ENCODE peak calls at places on chromosomes 1 and 21, in six cellular contexts. B, W, D, T, U and N are unnamed samples. For H3K9me3, the result is how much of the 10 kb centered on the place peaks cover.

GRCh38 chr21:42545745-42546144 is 32.1 kb downstream of the SLC37A1 start:
- DNase-seq in B (no peak), W (no peak), D (no peak), T (no peak), U (no peak), N (no peak)

GRCh38 chr1:3477241-3478109 is 23.0 kb downstream of the ARHGEF16 start:
- DNase-seq in B (no peak), W (no peak), D (no peak), T (no peak), U (no peak), N (no peak)

GRCh38 chr1:116161390-116161789 is 50.2 kb downstream of the MAB21L3 start:
- DNase-seq in B (no peak), W (no peak), D (no peak), T (no peak), U (no peak), N (no peak)

GRCh38 chr1:208219659-208220282 is 24.4 kb downstream of the PLXNA2 start:
- DNase-seq in B (no peak), W (peak), D (no peak), T (peak), U (no peak), N (no peak)

GRCh38 chr1:223344491-223344890 is 19.5 kb downstream of the SUSD4 start:
- DNase-seq in B (no peak), W (no peak), D (no peak), T (no peak), U (no peak), N (no peak)

GRCh38 chr1:46197551-46198025 is 646 bp downstream of the POMGNT1 start:
- DNase-seq in B (no peak), W (no peak), D (no peak), T (no peak), U (no peak), N (no peak)

GRCh38 chr21:21085206-21085605 is 87.0 kb downstream of the NCAM2 start:
- DNase-seq in B (no peak), W (no peak), D (no peak), T (no peak), U (no peak), N (no peak)

GRCh38 chr1:10793129-10793651 is 3.3 kb downstream of the CASZ1 start:
- DNase-seq in B (peak), W (no peak), D (peak), T (no peak), U (no peak), N (no peak)

GRCh38 chr1:231053493-231054162 is 13.6 kb upstream of the FAM89A start:
- DNase-seq in B (no peak), W (peak), D (peak), T (peak), U (no peak), N (no peak)

GRCh38 chr1:168470821-168471473 is 72.8 kb downstream of the XCL2 start:
- DNase-seq in B (no peak), W (no peak), D (no peak), T (no peak), U (no peak), N (no peak)

GRCh38 chr1:10489291-10490055 is 14.7 kb downstream of the PEX14 start:
- DNase-seq in B (no peak), W (no peak), D (no peak), T (no peak), U (no peak), N (no peak)

GRCh38 chr1:100530901-100531487 is 6.9 kb upstream of the GPR88 start:
- DNase-seq in B (no peak), W (no peak), D (peak), T (peak), U (no peak), N (no peak)

GRCh38 chr1:247173431-247173830 is 1.6 kb upstream of the ZNF124 start:
- DNase-seq in B (no peak), W (no peak), D (no peak), T (no peak), U (no peak), N (no peak)

GRCh38 chr1:45508295-45509151 is 8.4 kb downstream of the MMACHC start:
- DNase-seq in B (no peak), W (no peak), D (peak), T (no peak), U (no peak), N (no peak)

GRCh38 chr1:112807117-112807516 is 92.0 kb upstream of the PPM1J start:
- DNase-seq in B (peak), W (no peak), D (no peak), T (no peak), U (no peak), N (no peak)

GRCh38 chr1:33257759-33258712 is 1.7 kb downstream of the ZNF362 start:
- DNase-seq in B (peak), W (no peak), D (peak), T (no peak), U (no peak), N (no peak)

GRCh38 chr1:6870086-6870485 is 84.8 kb downstream of the CAMTA1 start:
- DNase-seq in B (no peak), W (no peak), D (no peak), T (no peak), U (no peak), N (no peak)
- H3K27ac ChIP-seq in B (no peak), W (no peak), D (no peak), T (no peak), U (no peak), N (no peak)

DNA sequence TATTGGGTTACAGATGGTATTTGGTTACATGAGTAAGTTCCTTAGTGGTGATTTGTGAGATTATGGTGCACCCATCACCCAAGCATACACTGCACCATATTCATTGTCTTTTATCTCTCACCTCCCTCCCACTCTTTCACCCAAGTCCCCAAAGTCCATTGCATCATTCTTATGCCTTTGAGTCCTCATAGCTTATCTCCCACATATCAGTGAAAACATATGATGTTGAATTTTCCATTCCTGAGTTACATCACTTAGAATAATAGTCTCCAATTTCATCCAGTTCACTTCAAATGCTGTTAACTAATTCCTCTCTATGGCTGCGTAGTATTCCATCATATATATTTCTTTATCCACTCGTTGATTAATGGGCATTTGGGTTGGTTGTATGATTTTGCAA is 36.8 kb upstream of the ZNF678 start:
- DNase-seq in B (no peak), W (no peak), D (no peak), T (no peak), U (no peak), N (no peak)
- H3K9me3 ChIP-seq in B (under half), W (under half), D (under half), T (under half), U (under half), N (under half)

GRCh38 chr1:1431006-1431844 is 4.3 kb upstream of the VWA1 start:
- DNase-seq in B (no peak), W (no peak), D (no peak), T (no peak), U (no peak), N (no peak)

GRCh38 chr1:1429671-1430073 is 5.8 kb upstream of the VWA1 start:
- DNase-seq in B (no peak), W (no peak), D (no peak), T (no peak), U (no peak), N (no peak)

GRCh38 chr1:1428174-1428573 is 7.1 kb upstream of the ANKRD65 start:
- DNase-seq in B (no peak), W (no peak), D (no peak), T (no peak), U (no peak), N (no peak)

GRCh38 chr1:1431845-1432565 is 3.5 kb upstream of the VWA1 start:
- DNase-seq in B (peak), W (peak), D (no peak), T (peak), U (no peak), N (no peak)

DNA sequence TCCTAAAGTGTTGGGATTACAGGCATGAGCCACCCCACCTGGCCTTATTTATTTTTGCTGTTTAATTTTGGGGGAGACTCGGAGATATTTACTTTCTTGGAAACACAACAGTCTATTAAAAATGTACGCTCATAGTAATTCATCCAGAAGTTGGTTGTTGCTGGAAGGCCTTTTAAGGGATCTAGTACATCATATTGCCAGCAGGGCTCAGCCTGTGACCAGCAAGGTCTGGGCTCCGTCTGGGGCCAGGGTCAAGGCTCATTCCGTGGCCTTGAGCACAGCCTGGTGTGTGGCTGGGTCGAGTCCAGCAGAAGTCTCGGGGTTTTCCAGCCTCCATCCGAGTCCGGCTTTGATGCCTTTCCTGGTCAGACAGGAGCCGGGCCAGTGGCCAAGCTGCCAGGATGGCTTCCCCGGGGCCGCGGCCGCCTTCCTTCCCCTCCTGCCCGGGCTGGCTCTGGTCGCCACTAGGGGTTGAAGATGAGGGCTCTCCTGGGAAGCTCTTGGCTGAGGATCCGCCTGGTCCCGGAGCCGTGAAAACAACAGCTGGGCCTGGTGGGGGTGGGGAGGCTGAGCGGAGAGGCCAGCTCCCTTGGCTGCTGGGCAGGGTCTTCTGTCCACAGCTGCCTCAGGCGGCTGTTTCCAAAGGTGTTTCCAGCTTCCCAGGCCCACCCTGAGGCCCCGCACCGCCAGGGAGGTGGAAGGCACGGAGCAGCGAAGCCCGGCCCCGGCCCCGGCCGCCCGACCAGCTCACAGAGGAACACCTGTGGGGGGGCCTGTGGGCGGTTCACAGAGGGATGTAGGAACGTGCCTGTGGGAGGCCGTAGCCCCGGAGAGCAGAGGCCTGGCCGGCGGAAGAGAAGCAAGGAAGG is 5.1 kb upstream of the VWA1 start:
- DNase-seq in B (peak), W (peak), D (peak), T (peak), U (no peak), N (no peak)
- TF ChIP-seq CTCF in B (peak), W (peak), D (no peak), T (peak), U (no peak), N (no peak)

GRCh38 chr1:225668222-225668621 is 15.3 kb upstream of the ENAH start:
- DNase-seq in B (no peak), W (no peak), D (no peak), T (no peak), U (no peak), N (no peak)

GRCh38 chr1:225662155-225662554 is 9.2 kb upstream of the ENAH start:
- DNase-seq in B (no peak), W (no peak), D (no peak), T (peak), U (no peak), N (no peak)

GRCh38 chr1:225660544-225660946 is 7.6 kb upstream of the ENAH start:
- DNase-seq in B (no peak), W (no peak), D (no peak), T (no peak), U (no peak), N (no peak)

GRCh38 chr1:225670356-225670755 is 17.4 kb upstream of the ENAH start:
- DNase-seq in B (no peak), W (no peak), D (no peak), T (no peak), U (no peak), N (no peak)

DNA sequence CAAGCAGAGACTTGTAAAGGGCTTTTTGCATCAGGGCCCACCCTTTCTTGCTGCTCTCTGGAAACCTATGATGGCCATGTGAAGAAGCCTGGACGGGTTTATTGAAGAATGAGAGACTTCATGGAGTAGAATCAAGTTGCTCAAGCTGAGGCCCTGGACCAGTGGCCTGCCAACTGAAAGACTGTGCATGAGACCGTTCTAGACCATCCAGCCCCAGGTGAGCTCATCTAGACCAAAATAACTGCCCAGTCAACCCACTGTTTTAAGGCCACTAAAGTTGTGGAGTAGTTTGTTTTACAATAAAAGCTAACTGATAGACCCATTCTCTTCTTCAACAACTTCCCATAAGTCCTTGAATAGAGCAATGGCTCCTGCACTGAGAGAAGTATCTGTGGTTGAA is 11.8 kb upstream of the ENAH start:
- DNase-seq in B (no peak), W (no peak), D (no peak), T (no peak), U (no peak), N (no peak)
- H3K27ac ChIP-seq in B (no peak), W (no peak), D (no peak), T (no peak), U (no peak), N (no peak)

GRCh38 chr1:5345556-5345955 is 646.7 kb downstream of the NPHP4 start:
- DNase-seq in B (no peak), W (no peak), D (no peak), T (no peak), U (no peak), N (no peak)
- H3K9me3 ChIP-seq in B (under half), W (under half), D (under half), T (under half), U (under half), N (under half)

DNA sequence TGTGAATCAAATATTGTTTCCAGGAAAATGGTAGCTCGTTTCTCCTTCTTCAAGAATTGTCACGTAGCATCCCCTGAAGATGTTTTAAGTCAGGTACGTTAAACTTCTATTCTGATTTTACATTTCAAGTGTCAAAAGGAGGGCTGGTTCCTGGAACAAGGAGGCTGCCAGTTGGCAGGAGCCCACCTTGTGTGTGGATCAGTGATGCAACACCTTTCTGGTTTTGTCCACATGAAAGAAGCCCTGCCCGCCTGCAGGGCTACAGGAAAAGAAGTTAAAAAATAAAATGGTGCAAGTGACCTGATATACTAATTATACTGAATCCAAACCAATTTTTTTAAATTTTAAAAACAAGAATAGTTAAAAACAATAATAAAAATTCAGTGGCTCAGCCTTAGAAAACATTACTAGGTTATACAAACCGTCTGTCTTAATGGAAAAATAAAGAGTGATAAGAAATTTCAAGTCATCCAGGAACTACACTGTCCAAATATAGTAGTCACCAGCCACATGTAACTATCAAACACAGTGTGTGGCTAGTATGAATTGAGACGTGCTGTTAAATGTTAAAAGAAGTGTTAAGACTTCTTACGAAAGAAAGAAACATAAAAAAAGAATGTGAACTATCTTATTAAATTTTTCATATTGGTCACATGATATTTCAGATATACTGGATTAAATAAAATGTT is 123.1 kb downstream of the APP start:
- DNase-seq in B (no peak), W (no peak), D (no peak), T (no peak), U (no peak), N (no peak)
- TF ChIP-seq CTCF in B (no peak), W (no peak), D (no peak), T (no peak), U (no peak), N (no peak)

DNA sequence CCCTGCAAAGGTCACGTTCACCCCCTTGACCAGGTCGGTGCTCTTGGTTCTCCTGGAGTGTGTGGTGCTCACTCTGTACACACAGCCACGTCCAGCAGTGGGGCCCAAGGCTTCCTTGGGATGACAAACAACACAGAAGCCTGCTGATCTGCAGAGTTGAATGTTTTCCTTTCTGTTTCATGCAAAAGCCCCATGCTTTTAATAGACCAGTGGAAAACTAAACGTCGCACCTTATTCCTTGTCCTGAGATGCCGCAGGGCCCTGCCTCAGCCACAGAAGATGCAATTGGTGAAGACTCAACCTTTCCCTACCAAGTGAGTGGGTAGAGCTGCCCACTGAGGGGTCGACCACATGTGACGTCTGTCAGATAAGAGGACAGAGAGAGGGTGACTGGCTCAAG is 5.8 kb upstream of the PDPN start:
- DNase-seq in B (no peak), W (no peak), D (no peak), T (no peak), U (no peak), N (no peak)
- H3K27ac ChIP-seq in B (no peak), W (no peak), D (no peak), T (no peak), U (no peak), N (no peak)

GRCh38 chr1:43493661-43494450 is 36.8 kb upstream of the PTPRF start:
- DNase-seq in B (peak), W (no peak), D (no peak), T (no peak), U (no peak), N (no peak)
- H3K9me3 ChIP-seq in B (under half), W (under half), D (under half), T (under half), U (under half), N (under half)